ENCODE peak calls at places on chromosomes 16 and 17, in eight cellular contexts. Z, M, H, Y, C, L, N and W are unnamed samples.

GRCh38 chr16:25895371-25895770 is 203.6 kb downstream of the HS3ST4 start:
- DNase-seq in Y (no peak), C (no peak), Z (no peak), L (no peak), M (no peak), N (no peak), H (no peak), W (no peak)

GRCh38 chr16:75614247-75614897 is 8.7 kb downstream of the ADAT1 start:
- DNase-seq in Y (no peak), C (no peak), L (peak), N (no peak), M (peak), Z (no peak), H (peak), W (peak)

GRCh38 chr16:81831722-81832126 is 52.6 kb downstream of the PLCG2 start:
- DNase-seq in H (no peak), L (no peak), C (peak), Y (no peak), M (no peak), N (no peak), Z (peak), W (no peak)

GRCh38 chr17:63035695-63036094 is 69.7 kb downstream of the TANC2 start:
- DNase-seq in Y (no peak), Z (no peak), C (no peak), H (peak), L (peak), N (no peak), M (no peak), W (no peak)

GRCh38 chr16:86065711-86066110 is 166.7 kb downstream of the IRF8 start:
- DNase-seq in M (no peak), Z (no peak), Y (no peak), N (no peak), H (no peak), L (no peak), C (no peak), W (no peak)

GRCh38 chr16:29007865-29008593 is 23.2 kb downstream of the LAT start:
- DNase-seq in L (peak), Y (no peak), C (no peak), H (peak), Z (no peak), N (no peak), M (peak), W (peak)

GRCh38 chr16:8178271-8178670 is 412.0 kb downstream of the TMEM114 start:
- DNase-seq in N (no peak), H (no peak), L (no peak), Y (no peak), C (no peak), M (no peak), Z (no peak), W (no peak)

GRCh38 chr16:57667526-57668258 is 414 bp upstream of the ADGRG3 start:
- DNase-seq in M (no peak), Y (no peak), C (no peak), N (no peak), H (no peak), Z (no peak), L (peak), W (no peak)

GRCh38 chr17:33575046-33575445 is 282.0 kb upstream of the ASIC2 start:
- DNase-seq in L (no peak), Y (no peak), Z (no peak), C (no peak), H (no peak), N (no peak), M (no peak), W (no peak)

GRCh38 chr16:29714396-29714795 is 31.4 kb downstream of the C16orf54 start:
- DNase-seq in M (no peak), C (no peak), Y (no peak), H (no peak), L (no peak), Z (no peak), N (no peak), W (no peak)

GRCh38 chr16:10966129-10966528 is 21.8 kb downstream of the CLEC16A start:
- DNase-seq in C (no peak), L (no peak), H (no peak), M (no peak), Z (no peak), Y (no peak), N (no peak), W (no peak)

GRCh38 chr16:79876332-79876730 is 275.8 kb upstream of the MAF start:
- DNase-seq in C (no peak), L (no peak), N (no peak), H (no peak), M (no peak), Y (no peak), Z (no peak), W (no peak)

GRCh38 chr17:6160188-6160555 is 90.0 kb downstream of the WSCD1 start:
- DNase-seq in N (no peak), H (no peak), Z (no peak), C (no peak), Y (no peak), M (no peak), L (no peak), W (no peak)

GRCh38 chr16:27703121-27703520 is 153.2 kb downstream of the KATNIP start:
- DNase-seq in N (no peak), M (no peak), L (no peak), Y (no peak), C (peak), Z (no peak), H (no peak), W (no peak)

GRCh38 chr16:57591086-57591869 is 37.2 kb upstream of the ADGRG1 start:
- DNase-seq in Z (no peak), Y (peak), L (peak), H (peak), N (peak), C (peak), M (peak), W (peak)

GRCh38 chr16:30660424-30661251 is 2.4 kb downstream of the FBRS start:
- DNase-seq in C (no peak), M (no peak), N (no peak), Y (no peak), L (peak), H (no peak), Z (peak), W (peak)

GRCh38 chr16:30609002-30609927 is 924 bp downstream of the ZNF689 start:
- DNase-seq in M (peak), C (peak), N (peak), Z (no peak), Y (peak), L (peak), H (no peak), W (peak)

GRCh38 chr17:71500761-71501555 is 619.9 kb upstream of the SOX9 start:
- DNase-seq in M (peak), H (peak), C (no peak), Z (no peak), L (peak), Y (no peak), N (no peak), W (peak)

GRCh38 chr17:50539762-50540440 is 7.1 kb upstream of the SPATA20 start:
- DNase-seq in M (no peak), H (no peak), C (no peak), N (no peak), Y (no peak), Z (no peak), L (no peak), W (peak)

GRCh38 chr16:85418978-85419491 is 194.1 kb upstream of the GSE1 start:
- DNase-seq in H (no peak), L (no peak), Y (no peak), Z (peak), M (no peak), C (no peak), N (no peak), W (no peak)

GRCh38 chr17:61519754-61520440 is 67.7 kb downstream of the TBX4 start:
- DNase-seq in Z (no peak), H (no peak), Y (no peak), N (no peak), C (no peak), M (no peak), L (no peak), W (no peak)

GRCh38 chr17:21001111-21001812 is 41.5 kb downstream of the USP22 start:
- DNase-seq in Z (no peak), C (no peak), L (no peak), N (no peak), Y (no peak), H (no peak), M (no peak), W (no peak)

GRCh38 chr17:13671341-13671740 is 69.6 kb upstream of the HS3ST3A1 start:
- DNase-seq in L (no peak), C (no peak), Z (no peak), M (no peak), N (no peak), Y (no peak), H (no peak), W (no peak)

GRCh38 chr16:87203060-87203656 is 114.0 kb downstream of the C16orf95 start:
- DNase-seq in N (peak), H (peak), L (peak), Z (no peak), M (peak), Y (peak), C (peak), W (peak)

GRCh38 chr16:70480127-70481105 is 26.0 kb downstream of the FCSK start:
- DNase-seq in L (no peak), H (no peak), C (no peak), Z (no peak), Y (no peak), M (no peak), N (no peak), W (no peak)

GRCh38 chr16:29806641-29807425 is 504 bp downstream of the MAZ start:
- DNase-seq in C (peak), M (no peak), N (no peak), H (no peak), Y (no peak), L (peak), Z (peak), W (no peak)

GRCh38 chr17:13864551-13864950 is 204.8 kb upstream of the COX10 start:
- DNase-seq in C (no peak), Z (no peak), M (peak), L (peak), Y (no peak), N (no peak), H (peak), W (peak)

GRCh38 chr16:65185379-65185778 is 63.5 kb upstream of the CDH11 start:
- DNase-seq in H (no peak), L (no peak), C (no peak), Z (no peak), N (no peak), Y (no peak), M (peak), W (no peak)

GRCh38 chr16:396605-397004 is 394 bp upstream of the NME4 start:
- DNase-seq in N (peak), L (peak), Y (peak), Z (no peak), M (peak), C (peak), H (peak), W (peak)

GRCh38 chr16:82059161-82059982 is 24.3 kb downstream of the HSD17B2 start:
- DNase-seq in H (no peak), Y (no peak), C (no peak), N (no peak), M (no peak), L (no peak), Z (no peak), W (no peak)

GRCh38 chr17:76196675-76197074 is 43.6 kb downstream of the RNF157 start:
- DNase-seq in Y (no peak), N (no peak), C (peak), Z (no peak), M (peak), L (peak), H (no peak), W (no peak)

GRCh38 chr16:54867302-54867832 is 63.3 kb upstream of the IRX5 start:
- DNase-seq in N (no peak), H (no peak), M (no peak), Y (no peak), L (no peak), Z (no peak), C (no peak), W (no peak)

GRCh38 chr16:27228621-27229501 is 25.5 kb downstream of the KDM8 start:
- DNase-seq in H (no peak), N (no peak), Y (no peak), C (no peak), L (no peak), M (no peak), Z (no peak), W (no peak)

GRCh38 chr16:77579283-77579985 is 142.9 kb upstream of the NUDT7 start:
- DNase-seq in Y (no peak), N (no peak), M (no peak), Z (no peak), C (no peak), H (no peak), L (peak), W (no peak)

GRCh38 chr16:3065742-3066439 is 451 bp downstream of the IL32 start:
- DNase-seq in M (no peak), Z (no peak), H (no peak), L (peak), C (no peak), Y (no peak), N (no peak), W (no peak)

DNA sequence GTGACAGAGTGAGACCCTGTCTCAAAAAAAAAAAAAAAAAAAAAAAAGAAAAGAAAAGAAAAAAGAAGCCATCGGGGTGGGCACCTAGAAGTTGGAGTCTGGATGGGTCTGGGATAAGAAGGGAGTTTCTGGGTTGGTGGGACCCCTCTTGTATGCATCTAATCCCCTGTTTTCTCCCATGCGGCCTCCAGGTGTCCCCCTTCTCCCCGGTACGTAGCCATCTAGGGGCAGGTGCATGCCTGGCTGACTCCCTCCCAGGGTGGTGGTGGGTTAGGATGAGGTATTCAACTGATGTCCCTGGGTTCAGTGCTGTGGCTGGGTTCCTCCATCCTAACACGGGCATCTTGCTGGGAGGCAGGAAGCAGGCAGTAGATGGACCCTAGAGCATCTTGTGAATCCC is 13.0 kb downstream of the FMNL1 start:
- DNase-seq in C (no peak), M (no peak), L (no peak), N (no peak), Y (no peak), H (no peak), Z (no peak), W (no peak)
- TF ChIP-seq CTCF in C (no peak), M (peak), L (peak), N (peak), Y (peak), H (peak), Z (no peak), W (peak)

GRCh38 chr17:68863091-68863652 is 92.0 kb downstream of the ABCA8 start:
- DNase-seq in H (no peak), Y (no peak), L (no peak), Z (no peak), M (no peak), N (no peak), C (no peak), W (no peak)
- TF ChIP-seq CTCF in H (peak), Y (no peak), L (no peak), Z (no peak), M (no peak), N (no peak), C (no peak), W (no peak)

DNA sequence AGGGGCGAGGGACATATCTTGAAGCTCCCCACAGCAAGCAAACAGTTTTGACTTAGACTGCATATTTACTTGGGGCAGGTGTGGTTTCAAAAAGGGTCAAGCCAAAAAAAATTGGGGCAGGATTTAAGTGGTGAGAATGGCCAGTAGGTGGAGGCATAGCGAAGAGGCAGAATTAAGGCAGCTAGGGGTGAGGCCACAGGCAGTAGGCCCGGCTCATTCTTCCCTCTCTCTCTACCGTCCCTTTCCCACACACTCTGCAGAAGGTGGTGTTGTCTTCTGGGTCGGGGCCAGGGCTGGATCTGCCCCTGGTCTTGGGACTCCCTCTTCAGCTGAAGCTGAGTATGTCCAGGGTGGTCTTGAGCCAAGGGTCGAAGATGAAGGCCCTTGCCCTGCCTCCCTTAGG is 2.6 kb downstream of the SHBG start:
- DNase-seq in Y (no peak), L (peak), Z (no peak), H (peak), M (peak), N (peak), C (no peak), W (peak)
- TF ChIP-seq CTCF in Y (peak), L (peak), Z (no peak), H (peak), M (peak), N (peak), C (peak), W (peak)

GRCh38 chr16:14600164-14600563 is 29.9 kb downstream of the PARN start:
- DNase-seq in N (peak), Z (no peak), L (peak), H (peak), M (peak), C (no peak), Y (no peak), W (peak)
- TF ChIP-seq CTCF in N (peak), Z (peak), L (peak), H (peak), M (peak), C (peak), Y (peak), W (peak)

DNA sequence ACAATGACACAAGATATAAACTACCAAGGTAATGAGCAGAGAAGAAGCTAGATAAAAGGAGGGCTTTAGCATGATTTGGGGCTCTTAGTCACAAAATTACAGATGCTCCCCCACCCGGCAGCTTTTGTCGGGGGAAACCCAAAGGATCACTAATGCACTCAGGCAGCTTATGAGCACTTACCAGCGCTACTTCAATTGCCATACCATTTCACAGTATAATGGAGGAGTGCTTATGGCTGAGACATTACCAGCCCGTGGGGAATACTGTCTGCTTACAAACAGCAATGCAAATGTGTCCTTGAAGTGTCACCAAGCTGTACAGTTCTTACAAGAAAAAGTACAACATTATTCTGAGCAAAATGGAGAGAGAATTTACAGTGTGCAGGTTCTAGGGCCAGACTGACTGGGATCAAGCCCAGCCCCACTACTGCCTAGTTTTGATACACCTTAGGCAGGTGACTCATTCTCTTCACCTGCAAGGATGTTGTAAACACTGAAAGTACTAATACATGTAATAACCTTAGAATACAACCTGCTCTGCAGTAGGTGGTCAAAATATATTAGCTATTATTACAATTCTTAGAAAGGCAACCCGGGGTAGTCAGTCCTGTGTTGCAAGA is 16.3 kb downstream of the ANKFY1 start:
- DNase-seq in C (no peak), L (no peak), N (no peak), Y (no peak), M (no peak), H (no peak), Z (no peak), W (peak)
- TF ChIP-seq CTCF in C (no peak), L (no peak), N (no peak), Y (no peak), M (no peak), H (no peak), Z (no peak), W (no peak)